ENCODE peak calls at places on chromosomes 11 and 22, in four cellular contexts. Q, N, S and H are unnamed samples.

GRCh38 chr11:128379587-128380279 is 207.6 kb downstream of the ETS1 start:
- DNase-seq in Q (peak), N (no peak), S (no peak), H (peak)

GRCh38 chr11:101470414-101470813 is 113.4 kb downstream of the TRPC6 start:
- DNase-seq in Q (no peak), N (no peak), S (no peak), H (no peak)

GRCh38 chr22:17570851-17571631 is 7.7 kb downstream of the SLC25A18 start:
- DNase-seq in Q (no peak), N (peak), S (peak), H (no peak)

GRCh38 chr11:102553835-102554282 is 23.3 kb upstream of the MMP7 start:
- DNase-seq in Q (no peak), N (no peak), S (peak), H (no peak)

GRCh38 chr11:72924568-72925190 is 110.5 kb downstream of the ATG16L2 start:
- DNase-seq in Q (no peak), N (no peak), S (no peak), H (no peak)

GRCh38 chr11:11027271-11027670 is 169.4 kb upstream of the ZBED5 start:
- DNase-seq in Q (no peak), N (no peak), S (peak), H (no peak)

GRCh38 chr11:126011220-126011619 is 51.4 kb downstream of the CDON start:
- DNase-seq in Q (no peak), N (no peak), S (no peak), H (no peak)

GRCh38 chr11:27116684-27117083 is 76.1 kb downstream of the BBOX1 start:
- DNase-seq in Q (no peak), N (no peak), S (peak), H (no peak)

GRCh38 chr11:76365038-76365679 is 15.8 kb downstream of the THAP12 start:
- DNase-seq in Q (no peak), N (no peak), S (no peak), H (no peak)

GRCh38 chr22:44180706-44181032 is at the start of gene PARVG:
- DNase-seq in Q (peak), N (no peak), S (peak), H (peak)

GRCh38 chr11:134995746-134996145 is 583.7 kb upstream of the B3GAT1 start:
- DNase-seq in Q (no peak), N (no peak), S (no peak), H (no peak)

GRCh38 chr11:111388842-111389241 is 9.8 kb upstream of the POU2AF1 start:
- DNase-seq in Q (no peak), N (no peak), S (no peak), H (no peak)